ENCODE peak calls at places on chromosomes 1 and 21, in five cellular contexts. B, W, V, Z and U are unnamed samples.

GRCh38 chr1:94962745-94963265 is 35.9 kb upstream of the CNN3 start:
- DNase-seq in B (peak; percentile 59), W (no peak), V (peak; percentile 44), Z (no peak), U (no peak)

GRCh38 chr1:87325982-87326738 is 2.5 kb upstream of the LMO4 start:
- DNase-seq in B (peak; percentile 42), W (no peak), V (peak; percentile 37), Z (no peak), U (no peak)

GRCh38 chr1:184973308-184974085 is 811 bp downstream of the NIBAN1 start:
- DNase-seq in B (peak; percentile 23), W (no peak), V (peak; percentile 80), Z (peak; percentile 29), U (no peak)

GRCh38 chr1:234730542-234731370 is 120.8 kb upstream of the IRF2BP2 start:
- DNase-seq in B (no peak), W (no peak), V (no peak), Z (no peak), U (no peak)

GRCh38 chr1:16418823-16419425 is 18.3 kb downstream of the SPATA21 start:
- DNase-seq in B (no peak), W (no peak), V (peak; percentile 20), Z (no peak), U (no peak)

GRCh38 chr1:40939320-40940059 is 40.0 kb upstream of the CTPS1 start:
- DNase-seq in B (peak; percentile 35), W (no peak), V (peak; percentile 77), Z (no peak), U (no peak)

GRCh38 chr1:155207578-155208405 is at the start of gene THBS3:
- DNase-seq in B (peak; percentile 75), W (no peak), V (peak; percentile 37), Z (no peak), U (no peak)

GRCh38 chr21:38165466-38166213 is 91.2 kb upstream of the KCNJ15 start:
- DNase-seq in B (no peak), W (no peak), V (peak; percentile 87), Z (no peak), U (no peak)

GRCh38 chr1:24535021-24535424 is 20.9 kb upstream of the NCMAP start:
- DNase-seq in B (no peak), W (no peak), V (no peak), Z (no peak), U (no peak)

GRCh38 chr1:1206376-1207253 is at the start of gene TNFRSF18:
- DNase-seq in B (no peak), W (no peak), V (no peak), Z (no peak), U (no peak)

GRCh38 chr1:37763791-37764741 is 854 bp downstream of the EPHA10 start:
- DNase-seq in B (no peak), W (peak; percentile 57), V (peak; percentile 11), Z (no peak), U (peak; percentile 85)

GRCh38 chr1:235072096-235072495 is 56.5 kb downstream of the TOMM20 start:
- DNase-seq in B (no peak), W (no peak), V (no peak), Z (no peak), U (no peak)

GRCh38 chr1:183604811-183605210 is 14.6 kb upstream of the NCF2 start:
- DNase-seq in B (no peak), W (no peak), V (no peak), Z (no peak), U (no peak)

GRCh38 chr1:29055160-29055559 is 68.5 kb downstream of the TMEM200B start:
- DNase-seq in B (no peak), W (no peak), V (peak; percentile 3), Z (no peak), U (no peak)

GRCh38 chr1:3494321-3495308 is 40.1 kb downstream of the ARHGEF16 start:
- DNase-seq in B (no peak), W (no peak), V (no peak), Z (no peak), U (no peak)

GRCh38 chr1:6613361-6614018 is at the start of gene PHF13:
- DNase-seq in B (peak; percentile 100), W (peak; percentile 100), V (peak; percentile 99), Z (peak; percentile 99), U (peak; percentile 100)

GRCh38 chr21:44966135-44967081 is 26.6 kb downstream of the SLX9 start:
- DNase-seq in B (peak; percentile 61), W (no peak), V (no peak), Z (no peak), U (no peak)

GRCh38 chr1:98147280-98147679 is 226.4 kb upstream of the DPYD start:
- DNase-seq in B (no peak), W (no peak), V (no peak), Z (no peak), U (no peak)

GRCh38 chr1:25140073-25140797 is 92.1 kb downstream of the SYF2 start:
- DNase-seq in B (no peak), W (no peak), V (no peak), Z (no peak), U (peak; percentile 43)

GRCh38 chr1:111515291-111516007 is 12.0 kb upstream of the ADORA3 start:
- DNase-seq in B (peak; percentile 64), W (no peak), V (peak; percentile 33), Z (no peak), U (no peak)

GRCh38 chr1:235417101-235417697 is 50.0 kb downstream of the TBCE start:
- DNase-seq in B (peak; percentile 76), W (no peak), V (peak; percentile 84), Z (peak; percentile 59), U (no peak)

GRCh38 chr1:85278853-85279314 is 2.5 kb upstream of the BCL10 start:
- DNase-seq in B (no peak), W (no peak), V (peak; percentile 91), Z (peak; percentile 73), U (no peak)

GRCh38 chr1:15703562-15703961 is 19.4 kb downstream of the PLEKHM2 start:
- DNase-seq in B (peak; percentile 92), W (no peak), V (peak; percentile 91), Z (peak; percentile 86), U (no peak)

GRCh38 chr1:231420959-231421615 is 1.0 kb downstream of the EGLN1 start:
- DNase-seq in B (peak; percentile 39), W (peak; percentile 81), V (peak; percentile 35), Z (peak; percentile 26), U (peak; percentile 73)

GRCh38 chr1:2443285-2444137 is 31.1 kb upstream of the PEX10 start:
- DNase-seq in B (no peak), W (no peak), V (no peak), Z (no peak), U (no peak)

GRCh38 chr1:108082006-108082405 is 117.0 kb upstream of the VAV3 start:
- DNase-seq in B (no peak), W (no peak), V (peak; percentile 3), Z (no peak), U (no peak)

GRCh38 chr1:61980561-61980960 is 214.1 kb upstream of the L1TD1 start:
- DNase-seq in B (no peak), W (no peak), V (peak; percentile 12), Z (no peak), U (no peak)

GRCh38 chr1:74689800-74690696 is 16.5 kb upstream of the ERICH3 start:
- DNase-seq in B (peak; percentile 53), W (no peak), V (peak; percentile 63), Z (peak; percentile 47), U (no peak)

GRCh38 chr1:228176461-228177182 is 11.0 kb downstream of the IBA57 start:
- DNase-seq in B (no peak), W (no peak), V (no peak), Z (no peak), U (no peak)

GRCh38 chr1:248696261-248696660 is 6.3 kb downstream of the OR14I1 start:
- DNase-seq in B (no peak), W (no peak), V (peak; percentile 1), Z (no peak), U (no peak)
- TF ChIP-seq CTCF in B (no peak), W (no peak), V (peak; percentile 1), Z (no peak), U (no peak)

DNA sequence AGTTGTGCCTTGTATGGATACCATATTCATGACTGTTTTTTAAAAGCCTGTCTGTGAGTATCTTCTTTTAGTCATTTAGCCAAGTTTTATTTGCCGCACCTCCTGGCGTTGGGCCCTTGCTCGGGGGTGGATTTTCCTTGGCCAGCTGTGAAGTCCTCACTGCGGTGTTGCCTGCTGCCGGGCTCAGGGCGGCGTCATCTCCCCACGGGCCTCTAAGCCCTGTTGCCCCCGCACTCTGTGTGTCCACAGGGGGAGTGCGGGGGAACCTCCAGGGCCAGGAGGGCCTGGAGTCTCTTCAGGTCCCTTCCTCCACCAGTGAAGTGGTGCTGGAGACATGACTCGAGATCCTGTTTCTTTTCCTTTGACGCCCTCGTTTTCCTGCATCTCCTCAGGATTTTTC is 65.8 kb upstream of the DIP2A start:
- DNase-seq in B (peak; percentile 83), W (no peak), V (peak; percentile 69), Z (no peak), U (no peak)
- TF ChIP-seq CTCF in B (no peak), W (no peak), V (peak; percentile 13), Z (no peak), U (no peak)

DNA sequence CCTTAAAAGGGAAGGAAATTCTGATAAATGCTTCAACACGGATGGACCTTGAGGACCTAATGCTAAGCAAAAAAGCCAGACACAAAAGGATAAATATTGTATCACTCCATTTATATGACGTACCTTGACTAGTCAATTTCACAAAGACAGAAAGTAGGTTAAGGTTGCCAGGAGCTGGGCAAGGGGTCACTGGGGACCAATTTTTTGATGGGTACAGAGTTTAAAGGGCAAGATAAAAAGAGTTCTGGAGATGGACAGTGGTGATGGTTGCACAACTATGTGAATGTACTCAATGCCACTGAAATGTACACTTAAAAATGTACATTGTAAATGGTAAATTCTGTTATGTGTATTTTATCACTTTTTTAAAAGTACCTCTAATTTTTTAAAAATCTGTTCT is 32.1 kb upstream of the SLAMF9 start:
- DNase-seq in B (no peak), W (no peak), V (no peak), Z (no peak), U (no peak)
- TF ChIP-seq CTCF in B (no peak), W (no peak), V (no peak), Z (no peak), U (no peak)

DNA sequence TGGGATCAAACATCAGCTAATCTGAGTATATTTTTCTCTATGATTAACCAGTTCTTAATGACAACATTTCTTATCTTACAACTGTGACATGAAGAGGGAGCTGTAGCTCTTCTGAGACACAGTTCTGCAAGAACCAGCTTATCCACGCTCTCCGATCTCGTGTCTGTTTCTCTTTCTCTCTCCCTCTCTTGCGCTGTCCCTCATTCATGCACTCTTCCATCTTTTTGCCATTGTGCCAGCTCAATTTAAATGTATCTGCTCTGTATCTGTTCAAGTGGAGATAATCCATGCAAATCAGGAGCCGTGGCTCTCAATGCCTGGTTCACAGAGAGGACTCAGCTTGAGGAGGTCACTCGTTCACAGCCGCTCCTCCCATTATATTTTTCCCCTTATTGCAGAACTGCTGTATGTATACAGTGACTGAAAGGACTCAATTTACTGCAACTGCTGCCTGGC is 494.7 kb upstream of the ADGRL2 start:
- DNase-seq in B (peak; percentile 23), W (no peak), V (peak; percentile 47), Z (peak; percentile 12), U (no peak)
- TF ChIP-seq CTCF in B (no peak), W (no peak), V (peak; percentile 44), Z (no peak), U (peak; percentile 61)